ENCODE peak calls at places on chromosome 21, in six cellular contexts. Z, A, D, M, E and H are unnamed samples.

GRCh38 chr21:32412162-32412997 is at the start of gene EVA1C:
- DNase-seq in A (no peak), D (no peak), E (no peak), Z (peak; percentile 68), M (no peak), H (no peak)

GRCh38 chr21:42411891-42412635 is 8.4 kb downstream of the UBASH3A start:
- DNase-seq in A (no peak), E (no peak), M (peak; percentile 58), Z (peak; percentile 44), D (no peak), H (no peak)

GRCh38 chr21:42107177-42107880 is 36.2 kb downstream of the UMODL1 start:
- DNase-seq in M (no peak), Z (no peak), E (no peak), D (no peak), A (no peak), H (no peak)

GRCh38 chr21:31554511-31555022 is 104.9 kb upstream of the SOD1 start:
- DNase-seq in M (peak; percentile 25), E (no peak), D (no peak), Z (peak; percentile 55), A (no peak), H (no peak)

GRCh38 chr21:42414928-42415769 is 11.4 kb downstream of the UBASH3A start:
- DNase-seq in Z (peak; percentile 92), D (no peak), M (peak; percentile 96), E (no peak), A (no peak), H (no peak)

GRCh38 chr21:20662523-20662922 is 335.7 kb upstream of the NCAM2 start:
- DNase-seq in A (no peak), Z (no peak), E (no peak), M (no peak), D (no peak), H (no peak)

GRCh38 chr21:43812139-43812821 is 22.9 kb downstream of the RRP1 start:
- DNase-seq in Z (peak; percentile 93), E (no peak), M (no peak), A (no peak), D (no peak), H (peak; percentile 53)

GRCh38 chr21:44516828-44517174 is 23.2 kb downstream of the KRTAP10-1 start:
- DNase-seq in M (no peak), Z (no peak), A (no peak), D (no peak), E (no peak), H (no peak)